ENCODE peak calls at places on chromosomes 6 and 20, in eight cellular contexts. P is foreskin fibroblast, J is brain microvascular endothelial cell, X is HepG2, A is ovary, E is NB4, U is cardiac fibroblast, B is kidney epithelial cell. K is an unnamed sample.

GRCh38 chr20:48877299-48877698 is 44.2 kb upstream of the ARFGEF2 start:
- DNase-seq in U (no peak), J (peak), B (no peak), P (no peak), X (no peak), A (no peak), E (peak), K (peak)

GRCh38 chr20:22578221-22579118 is 5.9 kb downstream of the FOXA2 start:
- DNase-seq in X (peak), E (no peak), U (no peak), B (no peak), P (no peak), A (no peak), J (no peak), K (no peak)

GRCh38 chr6:21751608-21752007 is 158.1 kb downstream of the SOX4 start:
- DNase-seq in B (no peak), U (no peak), J (no peak), P (no peak), X (no peak), A (no peak), E (peak), K (no peak)

GRCh38 chr6:34463849-34464248 is 2.0 kb upstream of the PACSIN1 start:
- DNase-seq in E (no peak), U (no peak), A (no peak), X (no peak), J (no peak), P (no peak), B (no peak), K (no peak)

GRCh38 chr6:3825851-3826581 is 23.2 kb upstream of the FAM50B start:
- DNase-seq in P (peak), B (peak), J (peak), A (peak), E (no peak), U (peak), X (peak), K (peak)

GRCh38 chr6:56819604-56820003 is 135.3 kb upstream of the BEND6 start:
- DNase-seq in A (no peak), X (no peak), E (no peak), P (no peak), U (no peak), B (no peak), J (no peak), K (no peak)

GRCh38 chr6:23414204-23414501 is 711.9 kb upstream of the NRSN1 start:
- DNase-seq in P (peak), X (no peak), J (peak), E (no peak), A (no peak), U (peak), B (peak), K (peak)

GRCh38 chr20:43849496-43850197 is 65.0 kb upstream of the TOX2 start:
- DNase-seq in J (peak), A (peak), P (peak), U (peak), X (no peak), E (no peak), B (no peak), K (peak)

GRCh38 chr6:141467041-141467440 is 665.7 kb upstream of the GJE1 start:
- DNase-seq in U (no peak), B (no peak), J (no peak), E (no peak), P (no peak), A (no peak), X (no peak), K (no peak)

GRCh38 chr6:45880139-45880538 is 135.5 kb downstream of the CLIC5 start:
- DNase-seq in J (no peak), P (peak), A (no peak), B (no peak), U (no peak), X (peak), E (no peak), K (no peak)

GRCh38 chr6:143529095-143529494 is 17.6 kb upstream of the FUCA2 start:
- DNase-seq in U (no peak), B (no peak), P (peak), A (no peak), J (no peak), X (no peak), E (peak), K (peak)

GRCh38 chr6:165055231-165055630 is 254.2 kb downstream of the C6orf118 start:
- DNase-seq in U (no peak), J (no peak), P (no peak), B (no peak), X (no peak), E (peak), A (no peak), K (no peak)

GRCh38 chr6:43951756-43952675 is 175.2 kb downstream of the MRPL14 start:
- DNase-seq in X (peak), A (no peak), J (no peak), U (no peak), P (peak), B (no peak), E (peak), K (no peak)

GRCh38 chr6:30446259-30446658 is 43.0 kb upstream of the HLA-E start:
- DNase-seq in J (no peak), P (no peak), X (no peak), A (no peak), E (no peak), B (no peak), U (no peak), K (no peak)

GRCh38 chr20:58985656-58986055 is 4.6 kb downstream of the NELFCD start:
- DNase-seq in U (no peak), E (no peak), B (no peak), A (no peak), P (no peak), J (no peak), X (no peak), K (no peak)

GRCh38 chr20:58174708-58175287 is 53.7 kb downstream of the ANKRD60 start:
- DNase-seq in A (peak), X (no peak), P (peak), B (no peak), E (no peak), U (no peak), J (no peak), K (peak)

GRCh38 chr6:46175446-46175845 is 4.7 kb upstream of the ENPP5 start:
- DNase-seq in A (no peak), X (no peak), U (no peak), B (no peak), E (no peak), P (no peak), J (no peak), K (no peak)

GRCh38 chr20:49534314-49534713 is 33.6 kb downstream of the PTGIS start:
- DNase-seq in E (peak), J (peak), B (no peak), U (peak), X (peak), A (peak), P (peak), K (peak)

GRCh38 chr6:11093065-11093590 is 506 bp upstream of the SMIM13 start:
- DNase-seq in E (no peak), U (no peak), X (no peak), A (no peak), B (no peak), P (no peak), J (no peak), K (peak)

GRCh38 chr20:31856516-31856915 is 11.1 kb upstream of the FOXS1 start:
- DNase-seq in J (no peak), E (peak), A (no peak), X (no peak), P (no peak), B (no peak), U (no peak), K (no peak)

GRCh38 chr20:49585585-49586245 is 17.8 kb upstream of the PTGIS start:
- DNase-seq in U (no peak), X (no peak), B (no peak), P (no peak), A (no peak), E (no peak), J (no peak), K (no peak)

GRCh38 chr6:20028562-20028961 is 183.7 kb downstream of the MBOAT1 start:
- DNase-seq in J (no peak), X (no peak), A (no peak), E (peak), P (no peak), U (no peak), B (no peak), K (no peak)

GRCh38 chr20:23111944-23112342 is 25.8 kb upstream of the CD93 start:
- DNase-seq in J (no peak), X (no peak), A (no peak), P (no peak), B (no peak), U (no peak), E (peak), K (no peak)

GRCh38 chr6:28906674-28907073 is 17.1 kb downstream of the TRIM27 start:
- DNase-seq in P (no peak), X (no peak), U (no peak), B (no peak), E (no peak), J (no peak), A (no peak), K (no peak)

GRCh38 chr6:136737343-136738177 is 54.7 kb downstream of the MAP3K5 start:
- DNase-seq in A (no peak), B (no peak), P (peak), U (peak), E (no peak), J (no peak), X (no peak), K (peak)

GRCh38 chr20:38628580-38629470 is 27.2 kb downstream of the ARHGAP40 start:
- DNase-seq in U (no peak), P (no peak), B (no peak), J (no peak), E (no peak), A (no peak), X (no peak), K (no peak)

GRCh38 chr6:159943101-159943632 is 25.7 kb upstream of the IGF2R start:
- DNase-seq in A (no peak), B (no peak), X (peak), J (peak), U (peak), P (peak), E (no peak), K (peak)

GRCh38 chr20:45967551-45968080 is 4.4 kb downstream of the ZNF335 start:
- DNase-seq in E (no peak), B (no peak), J (no peak), U (no peak), X (no peak), P (no peak), A (no peak), K (no peak)

GRCh38 chr6:15417811-15418210 is 171.9 kb downstream of the JARID2 start:
- DNase-seq in J (peak), X (no peak), A (no peak), U (peak), B (no peak), E (no peak), P (no peak), K (peak)

GRCh38 chr6:617485-618100 is 39.3 kb downstream of the HUS1B start:
- DNase-seq in E (peak), U (no peak), B (no peak), P (no peak), X (no peak), A (no peak), J (no peak), K (no peak)

GRCh38 chr6:14921170-14921569 is 324.7 kb upstream of the JARID2 start:
- DNase-seq in P (no peak), E (peak), J (no peak), B (no peak), U (no peak), X (no peak), A (peak), K (no peak)

GRCh38 chr6:11272491-11273192 is 40.2 kb upstream of the NEDD9 start:
- DNase-seq in E (no peak), J (no peak), A (no peak), U (no peak), X (no peak), P (no peak), B (no peak), K (no peak)

GRCh38 chr6:149499066-149499465 is 14.3 kb upstream of the ZC3H12D start:
- DNase-seq in E (no peak), P (peak), X (peak), U (peak), B (peak), A (no peak), J (peak), K (peak)

GRCh38 chr6:123570813-123571684 is 65.7 kb downstream of the TRDN start:
- DNase-seq in B (no peak), J (no peak), U (no peak), X (no peak), P (no peak), E (no peak), A (no peak), K (no peak)

GRCh38 chr6:24607310-24607709 is 38.7 kb downstream of the KIAA0319 start:
- DNase-seq in X (no peak), E (no peak), J (no peak), A (no peak), U (no peak), P (no peak), B (no peak), K (no peak)

DNA sequence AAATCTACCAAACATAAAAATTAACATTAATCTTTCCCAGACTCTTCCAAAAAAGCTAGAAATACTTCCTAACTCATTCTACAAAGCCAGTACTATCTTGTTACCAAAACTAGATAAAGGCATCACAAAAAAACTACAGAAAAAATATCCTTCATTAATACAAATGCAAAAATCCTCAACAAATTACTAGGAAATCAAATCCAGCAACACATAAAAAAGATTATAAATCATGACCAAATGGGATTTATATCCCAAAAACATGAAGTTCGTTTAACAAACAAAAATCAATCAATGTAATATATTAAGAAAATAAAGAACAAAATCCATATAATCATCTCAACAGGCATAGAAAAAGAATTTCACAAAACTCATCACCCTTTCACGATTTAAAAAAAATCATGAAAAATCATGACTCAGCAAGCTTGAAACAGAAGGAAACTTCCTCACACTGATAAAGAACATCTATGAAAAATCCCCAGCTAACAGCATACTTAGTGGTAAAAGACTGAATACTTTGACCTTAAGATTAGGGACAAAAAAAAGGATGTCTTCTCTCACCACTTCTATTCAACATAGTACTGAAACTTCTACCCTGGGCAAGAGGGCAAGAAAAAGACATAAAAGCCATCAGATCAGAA is 43.2 kb downstream of the RANBP9 start:
- DNase-seq in B (no peak), A (no peak), E (peak), X (no peak), U (peak), J (no peak), P (peak), K (peak)
- H3K4me3 ChIP-seq in B (no peak), A (no peak), E (no peak), X (no peak), U (no peak), J (no peak), P (no peak), K (no peak)

DNA sequence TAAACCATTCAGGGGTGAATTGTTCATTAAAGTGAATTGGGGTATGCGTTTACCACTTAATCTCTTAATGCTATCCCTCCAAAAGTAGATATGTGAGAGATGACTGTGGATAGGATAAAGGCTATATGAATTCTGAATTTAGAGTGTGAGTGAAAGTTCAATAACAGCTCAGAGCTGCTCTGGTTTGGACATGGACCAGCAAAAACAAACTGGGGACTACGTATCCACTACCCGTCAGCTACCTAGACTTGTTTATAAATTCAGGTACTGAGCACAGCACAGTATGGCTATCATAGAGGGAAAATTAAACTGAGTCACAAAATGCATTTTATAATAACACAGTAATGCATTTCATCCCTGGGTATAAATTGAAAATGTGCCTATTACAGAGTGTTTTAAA is 44.4 kb downstream of the HDDC2 start:
- DNase-seq in E (no peak), U (no peak), J (peak), X (no peak), B (no peak), A (no peak), P (no peak), K (peak)
- TF ChIP-seq CTCF in E (no peak), U (no peak), J (no peak), X (no peak), B (no peak), A (no peak), P (no peak), K (no peak)

GRCh38 chr6:135254471-135254870 is 73.4 kb downstream of the MYB start:
- DNase-seq in E (no peak), X (no peak), P (no peak), U (no peak), J (no peak), A (no peak), B (no peak), K (no peak)
- H3K4me3 ChIP-seq in E (no peak), X (no peak), P (no peak), U (no peak), J (no peak), A (no peak), B (no peak), K (no peak)

GRCh38 chr6:138987643-138988468 is at the start of gene REPS1:
- DNase-seq in X (peak), P (peak), B (peak), U (peak), J (peak), E (peak), A (peak), K (peak)

GRCh38 chr6:138989098-138989983 is 1.3 kb upstream of the REPS1 start:
- DNase-seq in B (no peak), A (no peak), J (no peak), X (peak), E (no peak), P (no peak), U (no peak), K (no peak)

GRCh38 chr6:138987299-138987642 is 782 bp downstream of the REPS1 start:
- DNase-seq in E (no peak), U (no peak), X (no peak), J (no peak), A (peak), B (no peak), P (no peak), K (no peak)

GRCh38 chr6:138986578-138986977 is 1.5 kb downstream of the REPS1 start:
- DNase-seq in J (peak), U (no peak), B (no peak), E (peak), A (no peak), X (peak), P (peak), K (peak)

DNA sequence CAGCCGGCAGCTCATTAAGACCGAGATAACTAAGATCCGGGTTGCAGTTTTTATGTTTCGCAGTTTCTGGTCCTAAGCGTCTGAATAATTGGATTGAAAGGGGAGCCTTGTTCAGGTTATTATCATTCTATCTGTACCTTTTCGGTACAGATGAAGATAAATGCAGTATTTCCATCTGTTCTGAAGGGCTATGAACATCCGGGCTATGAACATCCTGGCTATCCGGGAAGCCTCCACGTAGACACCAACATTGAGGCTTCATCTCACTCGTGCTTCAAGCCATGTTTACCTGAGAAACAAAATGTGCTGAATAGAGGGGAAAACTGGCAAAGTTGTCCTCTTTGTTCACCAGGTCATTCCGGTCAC is 399 bp upstream of the REPS1 start:
- DNase-seq in U (no peak), A (no peak), B (no peak), E (no peak), J (no peak), X (peak), P (no peak), K (peak)
- TF ChIP-seq CTCF in U (no peak), A (no peak), B (no peak), E (no peak), J (no peak), X (no peak), P (no peak), K (no peak)

GRCh38 chr6:151693366-151693765 is 114.1 kb upstream of the ESR1 start:
- DNase-seq in E (no peak), A (no peak), X (no peak), B (no peak), J (no peak), U (no peak), P (no peak), K (no peak)

GRCh38 chr6:151689499-151690201 is 117.8 kb upstream of the ESR1 start:
- DNase-seq in E (no peak), A (no peak), X (no peak), U (no peak), J (no peak), B (no peak), P (no peak), K (no peak)

GRCh38 chr6:151690303-151690702 is 117.2 kb upstream of the ESR1 start:
- DNase-seq in X (no peak), P (peak), J (no peak), A (no peak), B (no peak), U (peak), E (no peak), K (peak)

GRCh38 chr6:151690768-151691562 is 116.5 kb upstream of the ESR1 start:
- DNase-seq in P (peak), B (no peak), J (no peak), E (no peak), X (no peak), A (no peak), U (peak), K (peak)

GRCh38 chr6:151692216-151692615 is 115.3 kb upstream of the ESR1 start:
- DNase-seq in P (peak), B (no peak), X (no peak), U (peak), E (no peak), J (no peak), A (no peak), K (no peak)
- H3K4me3 ChIP-seq in P (no peak), B (no peak), X (no peak), U (no peak), E (no peak), J (no peak), A (peak), K (no peak)